ENCODE peak calls at places on chromosomes 12 and 14, in five cellular contexts. N is K562, B is H1, K is GM12878, I is HepG2. U is an unnamed sample.

GRCh38 chr12:76470028-76470939 is 89.3 kb downstream of the OSBPL8 start:
- DNase-seq in I (no peak), K (peak), N (peak), B (no peak), U (peak)

GRCh38 chr12:40622246-40622838 is 69.9 kb upstream of the CNTN1 start:
- DNase-seq in B (peak), I (peak), N (peak), K (no peak), U (peak)

GRCh38 chr12:52230364-52231281 is 2.4 kb upstream of the KRT7 start:
- DNase-seq in N (no peak), I (no peak), K (no peak), B (no peak), U (no peak)

GRCh38 chr12:71871116-71871515 is 31.6 kb downstream of the TBC1D15 start:
- DNase-seq in N (no peak), I (no peak), K (no peak), B (no peak), U (no peak)

GRCh38 chr14:67420102-67420739 is 8.3 kb upstream of the PLEK2 start:
- DNase-seq in I (peak), B (no peak), N (peak), K (no peak), U (no peak)

GRCh38 chr14:57389646-57390036 is 745 bp upstream of the NAA30 start:
- DNase-seq in I (no peak), B (no peak), N (peak), K (peak), U (no peak)

GRCh38 chr12:116977465-116978380 is 67.0 kb downstream of the FBXW8 start:
- DNase-seq in B (no peak), I (no peak), K (peak), N (no peak), U (no peak)

GRCh38 chr14:93655078-93655750 is 133.1 kb downstream of the PRIMA1 start:
- DNase-seq in K (peak), B (no peak), N (peak), I (peak), U (peak)

GRCh38 chr14:95953111-95953724 is 76.6 kb downstream of the TUNAR start:
- DNase-seq in K (no peak), I (no peak), B (no peak), N (no peak), U (no peak)

GRCh38 chr12:62543324-62543723 is 76.7 kb downstream of the MON2 start:
- DNase-seq in B (no peak), K (no peak), I (no peak), N (no peak), U (no peak)

GRCh38 chr12:104446646-104447415 is 9.9 kb upstream of the CHST11 start:
- DNase-seq in I (no peak), N (no peak), B (no peak), K (no peak), U (no peak)

GRCh38 chr14:93320489-93320888 is 12.3 kb downstream of the BTBD7 start:
- DNase-seq in K (no peak), B (no peak), N (no peak), I (no peak), U (no peak)

GRCh38 chr12:123337053-123337452 is 27.6 kb downstream of the SBNO1 start:
- DNase-seq in K (no peak), N (no peak), B (no peak), I (no peak), U (no peak)

DNA sequence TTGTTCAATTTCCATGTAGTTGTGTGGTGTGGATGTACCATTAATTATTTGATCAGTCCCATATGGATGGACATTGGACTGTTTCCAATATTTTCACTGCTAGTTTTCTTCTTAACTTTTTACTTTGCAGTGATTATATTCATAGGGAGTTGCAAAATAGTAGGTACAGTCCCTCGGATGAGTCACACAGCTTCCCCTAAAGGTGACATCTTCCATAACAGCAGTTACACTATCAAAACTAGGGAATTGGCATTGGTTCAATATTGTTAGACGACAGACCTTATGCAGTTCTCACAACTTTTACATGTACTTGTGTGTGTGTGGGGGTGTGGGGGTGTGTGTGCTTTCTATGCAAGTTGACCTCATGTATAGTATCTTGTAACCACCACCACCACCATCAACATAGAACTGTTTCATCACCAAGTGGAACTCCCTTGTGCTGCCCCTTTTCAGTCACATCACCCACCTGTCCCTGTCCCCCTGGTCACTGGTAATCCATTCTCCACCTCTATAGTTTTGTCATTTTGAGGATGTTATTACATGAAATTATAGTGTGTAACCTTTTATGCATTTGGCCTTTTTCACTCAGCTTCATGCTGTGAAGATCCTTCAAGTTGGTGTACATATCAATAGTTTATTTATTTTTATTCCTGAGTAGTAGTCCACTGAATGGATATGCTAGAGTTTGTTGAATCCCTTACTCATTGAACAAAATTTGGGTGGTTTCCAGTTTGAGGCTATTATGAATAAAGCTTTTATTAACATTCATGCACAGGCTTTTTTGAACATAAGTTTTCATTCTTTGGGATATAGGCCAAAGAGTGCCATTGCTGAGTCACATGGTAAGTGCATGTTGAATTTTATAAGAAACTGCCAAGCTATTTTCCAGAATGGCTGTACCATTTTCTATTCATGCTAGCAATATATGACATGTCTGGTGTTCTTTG is 59.3 kb upstream of the CAPRIN2 start:
- DNase-seq in I (no peak), B (no peak), K (no peak), N (no peak), U (no peak)
- TF ChIP-seq HDAC2 in I (no peak), B (no peak), K (no peak), N (no peak), U (no peak)

DNA sequence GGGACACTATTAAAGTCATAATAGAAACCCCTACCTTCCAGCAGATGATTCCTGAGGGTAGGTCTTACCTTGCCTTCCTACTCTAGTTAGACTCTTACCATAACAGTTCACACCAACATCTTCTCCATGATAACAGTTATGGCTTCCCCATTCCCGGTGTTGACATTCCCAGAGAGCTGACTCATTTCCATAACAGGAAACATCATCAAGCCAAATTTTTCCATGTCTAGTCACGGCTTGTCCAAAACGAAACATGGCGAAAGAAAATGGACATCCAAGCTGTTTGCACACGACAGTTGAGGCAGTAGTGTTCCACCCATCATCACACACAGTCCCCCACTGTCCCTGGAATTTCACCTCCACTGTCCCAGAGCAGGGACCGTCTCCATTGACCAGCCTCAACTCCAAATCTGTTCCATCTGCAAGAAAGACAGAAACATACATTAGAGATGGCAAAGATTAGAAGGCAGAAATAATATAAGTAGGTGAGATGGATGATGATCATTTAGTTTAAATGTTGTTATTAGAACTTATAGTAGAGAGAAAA is 10.6 kb downstream of the CD163L1 start:
- DNase-seq in K (no peak), I (peak), N (no peak), B (no peak), U (peak)
- TF ChIP-seq HDAC2 in K (no peak), I (no peak), N (no peak), B (no peak), U (no peak)

GRCh38 chr12:129771238-129771637 is 132.6 kb downstream of the TMEM132D start:
- DNase-seq in B (peak), N (no peak), I (no peak), K (no peak), U (no peak)

GRCh38 chr12:129772463-129773169 is 131.2 kb downstream of the TMEM132D start:
- DNase-seq in N (no peak), B (no peak), K (no peak), I (no peak), U (no peak)

GRCh38 chr12:129773170-129773493 is 130.7 kb downstream of the TMEM132D start:
- DNase-seq in N (no peak), I (no peak), K (no peak), B (no peak), U (no peak)

GRCh38 chr12:129776977-129777667 is 126.7 kb downstream of the TMEM132D start:
- DNase-seq in I (no peak), N (no peak), B (no peak), K (no peak), U (no peak)
- TF ChIP-seq HDAC2 in I (no peak), N (no peak), B (no peak), K (no peak), U (no peak)

GRCh38 chr12:57319678-57320469 is 68.9 kb upstream of the STAC3 start:
- DNase-seq in N (peak), K (no peak), I (no peak), B (no peak), U (no peak)
- TF ChIP-seq HDAC2 in N (no peak), K (no peak), I (no peak), B (no peak), U (no peak)